ENCODE peak calls at places on chromosomes 13 and 19, in five cellular contexts. D is IMR-90, S is H9, T is mesendoderm, L is mesenchymal stem cell. A is an unnamed sample.

GRCh38 chr13:78160793-78161192 is 242.2 kb upstream of the EDNRB start:
- DNase-seq in D (peak; percentile 88), S (no peak), T (no peak), L (peak; percentile 83), A (no peak)

GRCh38 chr19:4088065-4088679 is 21.5 kb upstream of the ZBTB7A start:
- DNase-seq in D (no peak), S (no peak), T (no peak), L (no peak), A (no peak)

GRCh38 chr13:30037766-30038165 is 187.3 kb upstream of the UBL3 start:
- DNase-seq in D (peak; percentile 59), S (no peak), T (no peak), L (peak; percentile 26), A (no peak)

GRCh38 chr13:47277774-47278173 is 380.9 kb upstream of the HTR2A start:
- DNase-seq in D (peak; percentile 44), S (no peak), T (no peak), L (peak; percentile 50), A (no peak)

GRCh38 chr13:32537580-32538233 is 888 bp downstream of the N4BP2L2 start:
- DNase-seq in D (no peak), S (peak; percentile 29), T (peak; percentile 40), L (no peak), A (peak; percentile 53)

GRCh38 chr13:99031725-99032298 is 53.9 kb upstream of the DOCK9 start:
- DNase-seq in D (no peak), S (no peak), T (no peak), L (no peak), A (no peak)

GRCh38 chr19:13906525-13906904 is 514 bp downstream of the CC2D1A start:
- DNase-seq in D (no peak), S (no peak), T (no peak), L (no peak), A (no peak)

GRCh38 chr19:33639034-33639681 is 17.4 kb downstream of the CHST8 start:
- DNase-seq in D (no peak), S (peak; percentile 25), T (no peak), L (no peak), A (no peak)

GRCh38 chr13:42318570-42318969 is 46.6 kb downstream of the AKAP11 start:
- DNase-seq in D (no peak), S (no peak), T (no peak), L (no peak), A (no peak)

GRCh38 chr19:16207063-16207462 is 9.4 kb downstream of the AP1M1 start:
- DNase-seq in D (no peak), S (no peak), T (no peak), L (no peak), A (no peak)

GRCh38 chr13:46521921-46522691 is 30.9 kb upstream of the LRCH1 start:
- DNase-seq in D (no peak), S (no peak), T (no peak), L (no peak), A (no peak)

GRCh38 chr13:25420161-25420560 is 48.4 kb downstream of the ATP8A2 start:
- DNase-seq in D (no peak), S (peak; percentile 43), T (no peak), L (no peak), A (no peak)

GRCh38 chr19:32287086-32287485 is 58.3 kb upstream of the ZNF507 start:
- DNase-seq in D (no peak), S (no peak), T (peak; percentile 11), L (no peak), A (no peak)

GRCh38 chr13:40508112-40508511 is 158.3 kb downstream of the FOXO1 start:
- DNase-seq in D (no peak), S (no peak), T (no peak), L (peak; percentile 5), A (no peak)

GRCh38 chr13:76798037-76798436 is 88.2 kb downstream of the KCTD12 start:
- DNase-seq in D (no peak), S (no peak), T (peak; percentile 20), L (no peak), A (no peak)

GRCh38 chr19:13040232-13040915 is 45.1 kb downstream of the NFIX start:
- DNase-seq in D (no peak), S (no peak), T (no peak), L (no peak), A (no peak)

GRCh38 chr19:38248421-38248820 is 7.8 kb downstream of the PPP1R14A start:
- DNase-seq in D (no peak), S (no peak), T (no peak), L (no peak), A (no peak)

GRCh38 chr19:40756502-40757110 is 5.6 kb downstream of the SNRPA start:
- DNase-seq in D (no peak), S (no peak), T (no peak), L (no peak), A (no peak)

GRCh38 chr19:926595-927043 is 784 bp downstream of the ARID3A start:
- DNase-seq in D (no peak), S (no peak), T (peak; percentile 69), L (peak; percentile 32), A (no peak)

GRCh38 chr19:30997222-30997621 is 352.0 kb downstream of the TSHZ3 start:
- DNase-seq in D (no peak), S (no peak), T (no peak), L (no peak), A (no peak)

GRCh38 chr19:39402417-39403297 is 4.0 kb upstream of the ZFP36 start:
- DNase-seq in D (peak; percentile 93), S (peak; percentile 91), T (peak; percentile 95), L (peak; percentile 96), A (no peak)

GRCh38 chr19:41707502-41707812 is 969 bp upstream of the CEACAM5 start:
- DNase-seq in D (no peak), S (no peak), T (no peak), L (no peak), A (no peak)

GRCh38 chr13:92826197-92826596 is 400.4 kb upstream of the GPC6 start:
- DNase-seq in D (no peak), S (no peak), T (no peak), L (no peak), A (no peak)

GRCh38 chr13:113813749-113814434 is 50.0 kb downstream of the GAS6 start:
- DNase-seq in D (no peak), S (no peak), T (no peak), L (no peak), A (no peak)

GRCh38 chr13:49247722-49248432 is at the start of gene CDADC1:
- DNase-seq in D (peak; percentile 95), S (peak; percentile 99), T (peak; percentile 99), L (peak; percentile 97), A (peak; percentile 91)

GRCh38 chr19:45691516-45692186 is at the start of gene SNRPD2:
- DNase-seq in D (peak; percentile 95), S (peak; percentile 95), T (peak; percentile 98), L (peak; percentile 98), A (peak; percentile 97)

DNA sequence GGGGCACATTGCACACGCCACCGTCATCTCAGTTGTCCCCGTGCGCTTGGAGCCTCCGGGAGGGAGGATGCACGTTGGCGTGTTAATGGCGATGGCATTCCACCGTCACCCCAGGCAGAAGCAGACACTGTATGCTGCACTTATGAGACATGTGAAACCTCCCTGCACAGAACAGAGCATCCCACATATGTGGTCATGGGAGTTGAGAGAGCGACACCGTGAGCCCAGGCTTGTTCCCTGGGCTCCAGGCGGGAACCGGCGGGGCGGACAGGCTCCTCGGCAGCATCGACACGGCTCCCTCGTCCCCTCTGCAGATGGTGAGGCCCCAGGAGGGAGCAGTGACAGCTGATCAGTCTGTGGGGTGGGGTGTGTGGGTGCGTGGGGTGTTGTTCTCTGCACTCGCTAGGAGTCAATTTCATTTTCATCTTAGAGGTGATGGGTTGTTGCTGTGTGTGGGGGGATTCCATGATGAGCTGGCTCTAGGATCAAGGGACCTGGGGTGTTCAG is 40.4 kb downstream of the CRTC1 start:
- DNase-seq in D (no peak), S (no peak), T (no peak), L (no peak), A (no peak)
- H2AK5ac ChIP-seq in D (no peak overlapping the region), S (no peak overlapping the region), T (no peak overlapping the region), L (no peak overlapping the region), A (peak overlapping the region; percentile 65)

GRCh38 chr13:60109285-60109684 is 54.4 kb downstream of the DIAPH3 start:
- DNase-seq in D (no peak), S (no peak), T (no peak), L (no peak), A (no peak)

GRCh38 chr13:60112771-60113170 is 51.0 kb downstream of the DIAPH3 start:
- DNase-seq in D (peak; percentile 69), S (no peak), T (no peak), L (no peak), A (no peak)

GRCh38 chr13:60111726-60112125 is 52.0 kb downstream of the DIAPH3 start:
- DNase-seq in D (peak; percentile 43), S (no peak), T (no peak), L (no peak), A (no peak)

DNA sequence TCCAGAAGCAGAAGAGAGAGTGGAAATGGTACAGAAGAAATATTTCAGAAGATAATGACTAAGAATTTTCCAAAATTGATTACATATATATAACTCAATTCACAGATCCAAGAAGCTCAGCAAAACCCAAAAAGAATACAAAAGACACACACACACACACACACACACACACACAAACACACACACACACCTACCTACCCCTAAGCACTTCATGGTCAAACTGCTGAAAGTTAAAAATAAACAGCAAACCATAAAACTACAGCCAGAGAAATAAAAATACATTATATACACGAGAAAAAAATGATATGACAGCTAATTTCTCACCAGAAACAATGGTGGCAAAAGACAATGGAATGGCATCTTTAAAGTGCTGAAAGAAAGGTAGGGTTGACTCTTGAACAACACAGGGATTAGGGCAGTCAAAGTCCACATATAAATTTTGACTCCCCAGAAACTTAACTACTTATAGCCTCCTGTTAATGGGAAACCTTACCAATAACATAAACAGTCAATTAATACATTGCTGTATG is 49.2 kb downstream of the DIAPH3 start:
- DNase-seq in D (no peak), S (no peak), T (no peak), L (no peak), A (no peak)
- H2AK5ac ChIP-seq in D (no peak overlapping the region), S (no peak overlapping the region), T (no peak overlapping the region), L (no peak overlapping the region), A (no peak overlapping the region)

GRCh38 chr19:29404951-29405727 is 120.7 kb upstream of the VSTM2B start:
- DNase-seq in D (no peak), S (peak; percentile 58), T (peak; percentile 85), L (no peak), A (peak; percentile 67)

GRCh38 chr19:29401712-29402421 is 123.9 kb upstream of the VSTM2B start:
- DNase-seq in D (no peak), S (no peak), T (no peak), L (no peak), A (no peak)

GRCh38 chr19:29400917-29401711 is 124.7 kb upstream of the VSTM2B start:
- DNase-seq in D (no peak), S (no peak), T (no peak), L (no peak), A (no peak)

GRCh38 chr19:29405728-29405995 is 120.1 kb upstream of the VSTM2B start:
- DNase-seq in D (no peak), S (no peak), T (no peak), L (no peak), A (no peak)

DNA sequence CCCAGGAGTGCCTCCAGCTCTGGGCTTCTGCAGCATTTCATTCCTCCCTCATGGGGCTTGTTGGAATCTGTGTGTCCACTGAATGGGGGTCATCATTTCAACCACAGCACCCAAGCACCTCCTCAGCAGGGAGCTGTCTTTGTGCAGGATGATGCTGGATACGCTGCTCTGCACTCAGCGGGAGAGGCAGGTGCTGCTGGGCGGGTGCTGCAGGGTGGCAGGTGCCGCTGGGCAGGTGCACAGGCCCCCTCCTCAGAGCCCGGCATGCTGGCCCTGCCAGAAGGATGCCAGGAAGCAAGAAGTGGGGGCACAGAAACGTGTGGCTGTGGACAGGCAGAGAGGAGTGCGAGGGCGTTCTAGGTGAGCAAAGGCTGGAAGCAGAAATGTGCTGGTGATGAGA is 121.8 kb upstream of the VSTM2B start:
- DNase-seq in D (no peak), S (no peak), T (no peak), L (no peak), A (no peak)
- H2AK5ac ChIP-seq in D (no peak overlapping the region), S (no peak overlapping the region), T (peak overlapping the region; percentile 65), L (no peak overlapping the region), A (no peak overlapping the region)

GRCh38 chr19:50998061-50998460 is 3.3 kb downstream of the KLK8 start:
- DNase-seq in D (no peak), S (no peak), T (no peak), L (no peak), A (no peak)
- H2AK5ac ChIP-seq in D (no peak overlapping the region), S (no peak overlapping the region), T (no peak overlapping the region), L (no peak overlapping the region), A (no peak overlapping the region)

A was measured in H1.